ENCODE peak calls at places on chromosomes 12 and 14, in five cellular contexts. One of them, this sample, is unnamed.

GRCh38 chr14:62126885-62127478 is 364.8 kb downstream of the SNAPC1 start:
- DNase-seq in HCT116: peak; percentile 40
- DNase-seq in fibroblast of lung: peak; percentile 78
- DNase-seq in tibial nerve: no peak
- DNase-seq in upper lobe of left lung: no peak
- DNase-seq in this sample: no peak

GRCh38 chr14:23162005-23162404 is 21.5 kb downstream of the SLC7A8 start:
- DNase-seq in HCT116: no peak
- DNase-seq in fibroblast of lung: no peak
- DNase-seq in tibial nerve: no peak
- DNase-seq in upper lobe of left lung: no peak
- DNase-seq in this sample: no peak

GRCh38 chr14:23094666-23095195 is at the start of gene ACIN1:
- DNase-seq in HCT116: peak; percentile 74
- DNase-seq in fibroblast of lung: peak; percentile 92
- DNase-seq in tibial nerve: peak; percentile 37
- DNase-seq in upper lobe of left lung: peak; percentile 77
- DNase-seq in this sample: peak; percentile 35

GRCh38 chr12:107748472-107748871 is 12.5 kb downstream of the PRDM4 start:
- DNase-seq in HCT116: no peak
- DNase-seq in fibroblast of lung: peak; percentile 66
- DNase-seq in tibial nerve: no peak
- DNase-seq in upper lobe of left lung: no peak
- DNase-seq in this sample: no peak

GRCh38 chr12:95789126-95790024 is 1.2 kb downstream of the NTN4 start:
- DNase-seq in HCT116: no peak
- DNase-seq in fibroblast of lung: no peak
- DNase-seq in tibial nerve: no peak
- DNase-seq in upper lobe of left lung: peak; percentile 34
- DNase-seq in this sample: no peak

GRCh38 chr12:49912846-49913245 is 9.1 kb upstream of the FAIM2 start:
- DNase-seq in HCT116: no peak
- DNase-seq in fibroblast of lung: no peak
- DNase-seq in tibial nerve: no peak
- DNase-seq in upper lobe of left lung: no peak
- DNase-seq in this sample: no peak

GRCh38 chr14:100747021-100747586 is 20.4 kb downstream of the DLK1 start:
- DNase-seq in HCT116: peak; percentile 45
- DNase-seq in fibroblast of lung: peak; percentile 95
- DNase-seq in tibial nerve: no peak
- DNase-seq in upper lobe of left lung: peak; percentile 77
- DNase-seq in this sample: no peak

GRCh38 chr12:113684053-113684907 is 212.6 kb upstream of the LHX5 start:
- DNase-seq in HCT116: no peak
- DNase-seq in fibroblast of lung: no peak
- DNase-seq in tibial nerve: no peak
- DNase-seq in upper lobe of left lung: no peak
- DNase-seq in this sample: no peak

GRCh38 chr14:68165274-68165843 is 345.8 kb downstream of the RAD51B start:
- DNase-seq in HCT116: no peak
- DNase-seq in fibroblast of lung: no peak
- DNase-seq in tibial nerve: no peak
- DNase-seq in upper lobe of left lung: no peak
- DNase-seq in this sample: no peak

GRCh38 chr12:93595336-93595735 is 22.9 kb downstream of the SOCS2 start:
- DNase-seq in HCT116: no peak
- DNase-seq in fibroblast of lung: no peak
- DNase-seq in tibial nerve: no peak
- DNase-seq in upper lobe of left lung: no peak
- DNase-seq in this sample: no peak

GRCh38 chr14:61281911-61282310 is 773 bp upstream of the TMEM30B start:
- DNase-seq in HCT116: no peak
- DNase-seq in fibroblast of lung: no peak
- DNase-seq in tibial nerve: no peak
- DNase-seq in upper lobe of left lung: no peak
- DNase-seq in this sample: peak; percentile 30

GRCh38 chr12:47777151-47777550 is 4.1 kb downstream of the SLC48A1 start:
- DNase-seq in HCT116: no peak
- DNase-seq in fibroblast of lung: no peak
- DNase-seq in tibial nerve: no peak
- DNase-seq in upper lobe of left lung: no peak
- DNase-seq in this sample: no peak

GRCh38 chr12:104296718-104297117 is 6.8 kb upstream of the EID3 start:
- DNase-seq in HCT116: no peak
- DNase-seq in fibroblast of lung: no peak
- DNase-seq in tibial nerve: no peak
- DNase-seq in upper lobe of left lung: no peak
- DNase-seq in this sample: no peak

GRCh38 chr14:59344711-59345455 is 120.3 kb downstream of the GPR135 start:
- DNase-seq in HCT116: no peak
- DNase-seq in fibroblast of lung: no peak
- DNase-seq in tibial nerve: no peak
- DNase-seq in upper lobe of left lung: no peak
- DNase-seq in this sample: no peak

GRCh38 chr12:32897688-32898573 is 1.4 kb upstream of the PKP2 start:
- DNase-seq in HCT116: no peak
- DNase-seq in fibroblast of lung: no peak
- DNase-seq in tibial nerve: no peak
- DNase-seq in upper lobe of left lung: no peak
- DNase-seq in this sample: no peak

GRCh38 chr12:113065126-113066007 is 8.8 kb downstream of the DTX1 start:
- DNase-seq in HCT116: no peak
- DNase-seq in fibroblast of lung: no peak
- DNase-seq in tibial nerve: no peak
- DNase-seq in upper lobe of left lung: no peak
- DNase-seq in this sample: no peak

GRCh38 chr12:47730341-47730744 is 5.1 kb upstream of the ENDOU start:
- DNase-seq in HCT116: no peak
- DNase-seq in fibroblast of lung: peak; percentile 8
- DNase-seq in tibial nerve: no peak
- DNase-seq in upper lobe of left lung: peak; percentile 50
- DNase-seq in this sample: peak; percentile 41

GRCh38 chr14:92729632-92730358 is 18.6 kb downstream of the LGMN start:
- DNase-seq in HCT116: no peak
- DNase-seq in fibroblast of lung: peak; percentile 93
- DNase-seq in tibial nerve: no peak
- DNase-seq in upper lobe of left lung: no peak
- DNase-seq in this sample: no peak

GRCh38 chr14:55938249-55938791 is 179.9 kb upstream of the PELI2 start:
- DNase-seq in HCT116: no peak
- DNase-seq in fibroblast of lung: peak; percentile 21
- DNase-seq in tibial nerve: no peak
- DNase-seq in upper lobe of left lung: no peak
- DNase-seq in this sample: no peak

GRCh38 chr12:32047846-32048245 is 58.8 kb upstream of the BICD1 start:
- DNase-seq in HCT116: no peak
- DNase-seq in fibroblast of lung: no peak
- DNase-seq in tibial nerve: no peak
- DNase-seq in upper lobe of left lung: no peak
- DNase-seq in this sample: no peak

GRCh38 chr12:20501958-20502357 is 133.6 kb downstream of the PDE3A start:
- DNase-seq in HCT116: no peak
- DNase-seq in fibroblast of lung: no peak
- DNase-seq in tibial nerve: no peak
- DNase-seq in upper lobe of left lung: no peak
- DNase-seq in this sample: no peak

GRCh38 chr14:21680072-21680471 is 6.5 kb upstream of the OR4E1 start:
- DNase-seq in HCT116: no peak
- DNase-seq in fibroblast of lung: peak; percentile 0
- DNase-seq in tibial nerve: no peak
- DNase-seq in upper lobe of left lung: no peak
- DNase-seq in this sample: no peak

GRCh38 chr12:509494-509893 is 49.8 kb downstream of the B4GALNT3 start:
- DNase-seq in HCT116: no peak
- DNase-seq in fibroblast of lung: no peak
- DNase-seq in tibial nerve: no peak
- DNase-seq in upper lobe of left lung: no peak
- DNase-seq in this sample: no peak

GRCh38 chr14:44700694-44701093 is 193.6 kb upstream of the FSCB start:
- DNase-seq in HCT116: no peak
- DNase-seq in fibroblast of lung: no peak
- DNase-seq in tibial nerve: no peak
- DNase-seq in upper lobe of left lung: no peak
- DNase-seq in this sample: no peak

GRCh38 chr12:130114952-130115351 is 47.3 kb upstream of the FZD10 start:
- DNase-seq in HCT116: no peak
- DNase-seq in fibroblast of lung: no peak
- DNase-seq in tibial nerve: no peak
- DNase-seq in upper lobe of left lung: no peak
- DNase-seq in this sample: no peak

GRCh38 chr12:9064201-9064814 is 51.4 kb downstream of the A2M start:
- DNase-seq in HCT116: peak; percentile 42
- DNase-seq in fibroblast of lung: peak; percentile 77
- DNase-seq in tibial nerve: no peak
- DNase-seq in upper lobe of left lung: peak; percentile 78
- DNase-seq in this sample: peak; percentile 45

GRCh38 chr12:76698316-76698715 is 65.6 kb upstream of the ZDHHC17 start:
- DNase-seq in HCT116: no peak
- DNase-seq in fibroblast of lung: no peak
- DNase-seq in tibial nerve: no peak
- DNase-seq in upper lobe of left lung: no peak
- DNase-seq in this sample: no peak

GRCh38 chr12:25524381-25524780 is 28.7 kb downstream of the LMNTD1 start:
- DNase-seq in HCT116: no peak
- DNase-seq in fibroblast of lung: no peak
- DNase-seq in tibial nerve: no peak
- DNase-seq in upper lobe of left lung: no peak
- DNase-seq in this sample: no peak

GRCh38 chr14:86038401-86038985 is 508.5 kb downstream of the FLRT2 start:
- DNase-seq in HCT116: no peak
- DNase-seq in fibroblast of lung: peak; percentile 71
- DNase-seq in tibial nerve: no peak
- DNase-seq in upper lobe of left lung: peak; percentile 33
- DNase-seq in this sample: peak; percentile 17

GRCh38 chr12:124992874-124993567 is 424 bp upstream of the BRI3BP start:
- DNase-seq in HCT116: peak; percentile 91
- DNase-seq in fibroblast of lung: peak; percentile 28
- DNase-seq in tibial nerve: no peak
- DNase-seq in upper lobe of left lung: peak; percentile 67
- DNase-seq in this sample: no peak

GRCh38 chr12:67988600-67988999 is 647 bp upstream of the IFNG-AS1 start:
- DNase-seq in HCT116: no peak
- DNase-seq in fibroblast of lung: no peak
- DNase-seq in tibial nerve: no peak
- DNase-seq in upper lobe of left lung: no peak
- DNase-seq in this sample: no peak

GRCh38 chr14:103099733-103100280 is 5.3 kb downstream of the EXOC3L4 start:
- DNase-seq in HCT116: no peak
- DNase-seq in fibroblast of lung: no peak
- DNase-seq in tibial nerve: no peak
- DNase-seq in upper lobe of left lung: no peak
- DNase-seq in this sample: no peak

GRCh38 chr14:89365071-89365801 is 51.8 kb downstream of the FOXN3 start:
- DNase-seq in HCT116: no peak
- DNase-seq in fibroblast of lung: peak; percentile 15
- DNase-seq in tibial nerve: no peak
- DNase-seq in upper lobe of left lung: peak; percentile 59
- DNase-seq in this sample: no peak

GRCh38 chr14:53355581-53356112 is 202.5 kb upstream of the DDHD1 start:
- DNase-seq in HCT116: peak; percentile 39
- DNase-seq in fibroblast of lung: peak; percentile 60
- DNase-seq in tibial nerve: no peak
- DNase-seq in upper lobe of left lung: no peak
- DNase-seq in this sample: no peak

GRCh38 chr12:51025748-51026654 is at the start of gene SLC11A2:
- DNase-seq in HCT116: peak; percentile 86
- DNase-seq in fibroblast of lung: peak; percentile 90
- DNase-seq in tibial nerve: peak; percentile 93
- DNase-seq in upper lobe of left lung: peak; percentile 98
- DNase-seq in this sample: peak; percentile 98

GRCh38 chr14:24307575-24308341 is at the start of gene CIDEB:
- DNase-seq in HCT116: no peak
- DNase-seq in fibroblast of lung: peak; percentile 53
- DNase-seq in tibial nerve: no peak
- DNase-seq in upper lobe of left lung: peak; percentile 68
- DNase-seq in this sample: no peak
- H3K4me3 ChIP-seq in HCT116: no peak within 1 kb of the TSS
- H3K4me3 ChIP-seq in fibroblast of lung: no peak within 1 kb of the TSS
- H3K4me3 ChIP-seq in tibial nerve: no peak within 1 kb of the TSS
- H3K4me3 ChIP-seq in upper lobe of left lung: no peak within 1 kb of the TSS
- H3K4me3 ChIP-seq in this sample: no peak within 1 kb of the TSS

GRCh38 chr14:64504897-64505771 is 564 bp downstream of the ZBTB1 start:
- DNase-seq in HCT116: peak; percentile 58
- DNase-seq in fibroblast of lung: peak; percentile 86
- DNase-seq in tibial nerve: peak; percentile 78
- DNase-seq in upper lobe of left lung: peak; percentile 94
- DNase-seq in this sample: peak; percentile 86
- H3K4me1 ChIP-seq in HCT116: peaks cover 32% of the 10 kb centered on the region
- H3K4me1 ChIP-seq in fibroblast of lung: peaks cover 13% of the 10 kb centered on the region
- H3K4me1 ChIP-seq in tibial nerve: peaks cover 57% of the 10 kb centered on the region
- H3K4me1 ChIP-seq in upper lobe of left lung: peaks cover 65% of the 10 kb centered on the region
- H3K4me1 ChIP-seq in this sample: peaks cover 64% of the 10 kb centered on the region

DNA sequence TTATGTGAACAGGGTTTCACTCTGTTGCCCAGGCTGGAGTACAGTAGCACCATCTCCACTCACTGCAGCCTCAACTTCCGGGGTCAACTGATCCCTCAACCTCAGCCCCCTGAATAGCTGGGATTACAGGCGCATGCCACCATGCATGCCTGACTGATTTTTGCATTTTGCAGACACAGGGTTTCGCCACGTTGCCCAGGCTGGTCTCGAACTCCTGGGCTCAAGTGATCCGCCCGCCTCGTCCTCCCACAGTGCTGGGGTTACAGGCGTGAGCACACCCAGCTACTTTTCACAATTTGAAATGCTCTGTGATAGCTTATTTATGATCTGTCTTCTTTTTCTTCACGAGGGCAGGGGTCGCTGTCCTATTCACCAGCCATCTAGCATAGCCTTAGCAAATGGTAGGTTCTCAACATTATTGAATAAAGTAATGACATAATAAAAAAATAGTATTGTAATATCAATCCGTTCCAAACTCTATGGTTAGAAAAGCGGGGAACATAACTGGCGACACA is 484 bp upstream of the DDX47 start:
- DNase-seq in HCT116: no peak
- DNase-seq in fibroblast of lung: no peak
- DNase-seq in tibial nerve: no peak
- DNase-seq in upper lobe of left lung: no peak
- DNase-seq in this sample: no peak
- H3K4me3 ChIP-seq in HCT116: peak overlapping the region; percentile 91
- H3K4me3 ChIP-seq in fibroblast of lung: no peak overlapping the region
- H3K4me3 ChIP-seq in tibial nerve: no peak overlapping the region
- H3K4me3 ChIP-seq in upper lobe of left lung: no peak overlapping the region
- H3K4me3 ChIP-seq in this sample: peak overlapping the region; percentile 3

DNA sequence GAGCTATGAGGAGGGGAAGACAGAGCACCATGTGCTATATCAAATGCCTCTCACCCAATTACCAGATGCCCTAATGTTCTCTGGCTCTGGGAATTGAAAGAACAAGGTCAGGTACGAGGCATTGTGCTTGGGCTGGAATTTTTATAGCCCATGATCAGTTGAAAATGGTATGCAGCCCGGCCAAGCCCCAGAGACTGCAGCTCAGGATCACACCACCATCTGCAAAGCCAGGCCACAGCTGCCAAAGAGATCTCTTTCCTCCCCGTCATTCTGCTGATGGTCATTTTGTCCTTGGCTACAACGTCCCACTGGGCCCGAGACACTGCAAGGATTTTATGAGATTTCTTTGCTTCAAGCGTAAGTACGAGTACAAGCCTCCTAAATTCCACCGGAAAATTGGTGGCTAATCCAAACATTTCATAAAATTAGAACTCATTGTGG is 15.2 kb downstream of the NUAK1 start:
- DNase-seq in HCT116: no peak
- DNase-seq in fibroblast of lung: peak; percentile 42
- DNase-seq in tibial nerve: peak; percentile 61
- DNase-seq in upper lobe of left lung: no peak
- DNase-seq in this sample: peak; percentile 95
- H3K4me1 ChIP-seq in HCT116: peaks cover 24% of the 10 kb centered on the region
- H3K4me1 ChIP-seq in fibroblast of lung: peaks cover 13% of the 10 kb centered on the region
- H3K4me1 ChIP-seq in tibial nerve: peaks cover 19% of the 10 kb centered on the region
- H3K4me1 ChIP-seq in upper lobe of left lung: peaks cover 7% of the 10 kb centered on the region
- H3K4me1 ChIP-seq in this sample: peaks cover 95% of the 10 kb centered on the region

This sample was measured in gastrocnemius medialis.